ENCODE peak calls at places on chromosomes 11 and 22, in four cellular contexts. V is coronary artery; U is CD8-positive, alpha-beta T cell; J is cardiac fibroblast. W is an unnamed sample.

GRCh38 chr11:124900464-124900863 is 2.8 kb upstream of the ROBO4 start:
- DNase-seq in V (no peak), U (no peak), J (peak), W (peak)

GRCh38 chr11:39221739-39222138 is 2237.7 kb downstream of the LRRC4C start:
- DNase-seq in V (no peak), U (no peak), J (no peak), W (no peak)

GRCh38 chr11:15374418-15374817 is 259.7 kb downstream of the INSC start:
- DNase-seq in U (no peak), J (no peak), V (no peak), W (no peak)

GRCh38 chr11:102589047-102589459 is 36.1 kb downstream of the MMP20 start:
- DNase-seq in V (no peak), J (no peak), U (no peak), W (no peak)

GRCh38 chr11:115471367-115471766 is 32.8 kb downstream of the CADM1 start:
- DNase-seq in J (no peak), V (no peak), U (no peak), W (no peak)

GRCh38 chr22:47297261-47298016 is 535.0 kb downstream of the TBC1D22A start:
- DNase-seq in V (no peak), U (no peak), J (no peak), W (peak)

GRCh38 chr11:20808328-20808727 is 138.9 kb downstream of the NELL1 start:
- DNase-seq in V (no peak), U (no peak), J (no peak), W (no peak)

GRCh38 chr22:30574095-30574981 is at the start of gene GAL3ST1:
- DNase-seq in J (no peak), V (no peak), U (no peak), W (no peak)

GRCh38 chr11:130407978-130408377 is 20.4 kb downstream of the ADAMTS8 start:
- DNase-seq in J (peak), U (no peak), V (no peak), W (no peak)

GRCh38 chr11:108680267-108680666 is 15.4 kb downstream of the DDX10 start:
- DNase-seq in U (no peak), J (peak), V (no peak), W (no peak)

GRCh38 chr11:101915811-101916291 is 471 bp downstream of the ANGPTL5 start:
- DNase-seq in V (no peak), U (no peak), J (peak), W (no peak)

GRCh38 chr11:8325905-8326304 is 62.2 kb upstream of the LMO1 start:
- DNase-seq in J (no peak), U (no peak), V (no peak), W (no peak)

GRCh38 chr11:93537767-93538261 is 5.4 kb downstream of the SMCO4 start:
- DNase-seq in V (peak), U (no peak), J (no peak), W (no peak)

GRCh38 chr11:77381749-77382693 is 80.5 kb upstream of the GDPD4 start:
- DNase-seq in J (peak), V (no peak), U (no peak), W (no peak)

GRCh38 chr11:2093575-2094353 is 45.4 kb downstream of the IGF2 start:
- DNase-seq in V (no peak), J (peak), U (no peak), W (no peak)

GRCh38 chr22:35638408-35638807 is 9.8 kb upstream of the APOL6 start:
- DNase-seq in V (peak), U (no peak), J (peak), W (no peak)

GRCh38 chr22:17398159-17398558 is 28.9 kb downstream of the CECR2 start:
- DNase-seq in U (no peak), V (no peak), J (no peak), W (no peak)

GRCh38 chr11:119473901-119474681 is 51.1 kb upstream of the THY1 start:
- DNase-seq in J (no peak), V (no peak), U (no peak), W (no peak)

GRCh38 chr11:118612378-118612777 is 5.0 kb downstream of the PHLDB1 start:
- DNase-seq in U (no peak), J (peak), V (no peak), W (no peak)

GRCh38 chr11:57406337-57406904 is 16.0 kb upstream of the PRG2 start:
- DNase-seq in J (peak), U (no peak), V (no peak), W (no peak)

GRCh38 chr11:126318642-126319373 is 14.9 kb downstream of the DCPS start:
- DNase-seq in U (peak), V (no peak), J (peak), W (no peak)

GRCh38 chr11:105151936-105152554 is 12.5 kb upstream of the CARD18 start:
- DNase-seq in U (no peak), V (no peak), J (peak), W (no peak)

GRCh38 chr11:74696932-74697687 is 34.1 kb downstream of the CHRDL2 start:
- DNase-seq in J (peak), V (peak), U (no peak), W (no peak)

GRCh38 chr11:108973402-108974119 is 308.7 kb downstream of the DDX10 start:
- DNase-seq in U (no peak), J (peak), V (no peak), W (no peak)

GRCh38 chr11:9868641-9869040 is 204.8 kb downstream of the SWAP70 start:
- DNase-seq in V (no peak), J (no peak), U (no peak), W (no peak)

GRCh38 chr11:132024587-132025295 is 654.3 kb downstream of the NTM start:
- DNase-seq in U (no peak), J (peak), V (no peak), W (no peak)

GRCh38 chr11:131817701-131818188 is 447.3 kb downstream of the NTM start:
- DNase-seq in J (no peak), V (no peak), U (no peak), W (no peak)

GRCh38 chr11:70628881-70629844 is 230.8 kb downstream of the CTTN start:
- DNase-seq in U (no peak), J (peak), V (no peak), W (no peak)

DNA sequence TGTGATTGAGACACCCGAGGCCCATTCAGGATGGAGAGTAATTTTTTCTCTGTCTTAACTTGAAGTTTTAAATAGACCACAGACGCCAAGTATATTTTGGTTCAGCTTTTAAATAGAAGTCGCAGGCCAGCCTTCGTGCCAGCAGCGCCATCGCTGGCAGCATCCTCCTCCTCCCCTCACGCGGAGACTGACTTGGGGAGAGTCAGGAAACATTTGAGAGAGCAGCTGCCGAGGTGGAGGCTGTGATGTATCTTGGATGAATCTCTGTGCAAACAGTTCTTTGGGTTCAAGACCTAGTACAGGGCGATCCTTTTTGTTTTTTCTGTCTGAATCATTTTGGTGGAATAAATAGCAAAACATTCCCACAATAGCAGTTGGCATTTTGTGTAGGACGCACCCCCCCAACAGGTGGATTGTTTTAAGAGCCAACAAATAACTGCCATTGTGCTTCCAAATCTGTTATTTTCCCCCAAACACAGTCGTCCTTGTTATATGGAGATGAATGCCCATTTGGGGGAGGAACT is 920 bp upstream of the DMC1 start:
- DNase-seq in J (peak), U (peak), V (peak), W (no peak)
- TF ChIP-seq CTCF in J (peak), U (no peak), V (no peak), W (no peak)

GRCh38 chr22:19018256-19018655 is 82.2 kb upstream of the PRODH start:
- DNase-seq in J (no peak), U (no peak), V (no peak), W (no peak)
- TF ChIP-seq CTCF in J (no peak), U (no peak), V (no peak), W (no peak)

DNA sequence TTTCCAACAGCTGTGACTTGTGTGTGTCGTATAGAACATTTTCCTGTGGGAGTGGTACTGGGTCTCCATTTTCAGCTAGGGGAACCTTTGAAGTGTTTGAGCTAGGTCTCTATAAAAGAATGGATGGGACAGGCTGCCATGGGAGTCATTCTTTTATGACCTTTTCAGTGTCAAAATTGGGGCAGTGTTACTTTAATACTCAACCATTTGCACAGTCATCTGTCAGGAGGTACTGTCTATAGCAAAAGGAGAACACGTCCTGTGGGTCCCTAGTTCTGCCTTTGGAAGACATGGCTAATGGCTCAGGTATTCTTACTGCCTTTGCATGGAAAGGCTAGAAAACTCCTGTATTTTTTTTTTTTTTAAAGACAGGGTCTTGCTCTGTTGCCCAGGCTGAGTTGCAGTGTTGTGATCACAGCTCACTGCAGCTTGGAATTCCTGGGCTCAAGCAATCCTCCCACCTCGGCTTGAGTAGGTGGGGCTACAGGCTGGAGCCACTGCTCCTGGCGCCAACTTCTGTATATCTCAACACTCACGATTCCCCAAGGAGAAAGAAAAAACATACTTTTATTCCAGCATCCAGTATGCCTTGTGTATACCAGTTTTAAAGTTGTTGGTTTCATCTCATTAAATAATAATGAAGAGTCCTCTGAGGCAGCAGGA is 2.1 kb upstream of the ATF4 start:
- DNase-seq in V (no peak), J (peak), U (no peak), W (no peak)
- TF ChIP-seq CTCF in V (no peak), J (no peak), U (no peak), W (no peak)

DNA sequence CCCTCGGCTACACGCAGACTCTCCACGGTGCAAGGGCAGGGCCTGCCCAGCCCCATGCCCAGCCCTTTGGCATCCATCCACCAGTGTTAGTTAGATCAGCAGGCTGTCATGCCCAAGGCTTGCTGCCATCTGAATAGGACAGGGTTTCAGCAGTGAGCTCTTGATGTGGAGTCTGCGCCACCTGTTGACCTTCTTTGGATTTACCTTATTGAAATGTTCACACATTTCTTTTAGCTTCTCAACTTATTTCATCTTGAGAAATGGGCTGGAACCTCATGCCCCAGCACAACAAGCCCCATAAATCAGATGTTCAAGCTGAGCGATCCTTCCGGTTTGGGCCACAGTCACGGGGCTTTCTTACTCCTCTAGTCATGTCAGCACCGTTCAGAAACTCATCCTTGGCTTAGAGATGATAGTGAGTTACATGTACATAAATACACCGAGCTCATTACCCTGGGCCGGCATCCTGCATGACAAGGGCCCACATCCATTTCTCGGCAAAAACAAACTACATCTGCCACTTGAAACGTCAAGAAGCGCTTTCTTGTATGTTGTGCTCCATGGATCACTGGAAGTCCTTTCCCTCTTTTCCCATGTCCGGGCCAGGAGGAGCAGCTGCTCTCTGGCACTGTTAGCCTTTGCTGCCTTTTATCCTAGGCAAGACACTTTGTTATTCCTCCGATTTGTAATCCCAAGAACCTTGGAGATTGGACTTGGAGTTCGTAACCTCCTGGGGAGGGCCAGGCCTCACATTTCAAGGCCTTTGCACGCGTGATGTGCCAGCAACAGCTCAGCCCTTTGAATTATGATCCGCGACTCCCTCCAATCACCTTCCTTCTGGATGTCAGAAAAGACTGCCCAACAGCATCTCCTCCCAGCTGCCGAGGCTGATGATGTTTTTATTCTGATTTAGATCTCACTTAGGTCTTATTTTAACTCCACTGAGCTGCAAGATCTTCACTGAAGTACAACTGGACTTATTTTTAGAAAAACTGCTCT is 61.9 kb downstream of the PARVB start:
- DNase-seq in V (no peak), U (no peak), J (peak), W (no peak)
- TF ChIP-seq CTCF in V (no peak), U (no peak), J (peak), W (peak)